ENCODE peak calls at places on chromosomes 1 and 21, in four cellular contexts. W is mesothelial cell of epicardium, L is lower lobe of right lung, E is cardiac muscle cell. S is an unnamed sample.

GRCh38 chr1:27238032-27238431 is 3.6 kb downstream of the WDTC1 start:
- DNase-seq in L (no peak), W (no peak), E (no peak), S (no peak)

GRCh38 chr21:46639489-46640386 is 4.3 kb downstream of the PRMT2 start:
- DNase-seq in W (no peak), L (no peak), E (no peak), S (no peak)

GRCh38 chr1:210709694-210710093 is 381.0 kb downstream of the HHAT start:
- DNase-seq in E (no peak), W (no peak), L (no peak), S (no peak)

GRCh38 chr1:21318714-21319159 is 28.5 kb upstream of the ECE1 start:
- DNase-seq in L (peak), W (peak), E (peak), S (peak)

GRCh38 chr1:226185153-226186036 is 1.1 kb downstream of the ACBD3 start:
- DNase-seq in L (no peak), W (no peak), E (no peak), S (no peak)

GRCh38 chr1:151720974-151721787 is at the start of gene RIIAD1:
- DNase-seq in L (no peak), E (peak), W (no peak), S (no peak)

GRCh38 chr1:156896490-156897033 is 3.0 kb downstream of the PEAR1 start:
- DNase-seq in E (no peak), W (no peak), L (peak), S (no peak)

GRCh38 chr1:151398691-151399065 is 695 bp upstream of the PSMB4 start:
- DNase-seq in L (no peak), W (no peak), E (no peak), S (no peak)

GRCh38 chr1:227357229-227358078 is 39.2 kb upstream of the CDC42BPA start:
- DNase-seq in W (no peak), L (no peak), E (peak), S (no peak)

GRCh38 chr1:84143796-84144565 is at the start of gene PRKACB:
- DNase-seq in L (no peak), E (no peak), W (no peak), S (no peak)

GRCh38 chr1:85494957-85495266 is 30.0 kb upstream of the DDAH1 start:
- DNase-seq in W (no peak), L (no peak), E (peak), S (no peak)

GRCh38 chr21:41865002-41865777 is 14.0 kb downstream of the PRDM15 start:
- DNase-seq in L (no peak), E (no peak), W (no peak), S (peak)

GRCh38 chr1:47703981-47704596 is 266.2 kb downstream of the FOXD2 start:
- DNase-seq in W (no peak), L (no peak), E (no peak), S (no peak)

GRCh38 chr1:201015551-201016091 is 7.9 kb downstream of the KIF21B start:
- DNase-seq in W (no peak), L (no peak), E (no peak), S (no peak)

GRCh38 chr21:41713495-41714281 is 53.2 kb downstream of the RIPK4 start:
- DNase-seq in L (no peak), W (no peak), E (no peak), S (peak)

GRCh38 chr1:183942933-183943693 is 94.4 kb downstream of the COLGALT2 start:
- DNase-seq in W (no peak), L (peak), E (peak), S (no peak)

GRCh38 chr1:151547119-151547899 is 7.2 kb downstream of the TUFT1 start:
- DNase-seq in L (peak), E (peak), W (peak), S (peak)

GRCh38 chr1:942864-943533 is 16.1 kb downstream of the NOC2L start:
- DNase-seq in W (no peak), L (no peak), E (no peak), S (no peak)

GRCh38 chr1:167043752-167044488 is 46.3 kb downstream of the GPA33 start:
- DNase-seq in W (no peak), E (no peak), L (peak), S (peak)

GRCh38 chr1:23651069-23651808 is 40.4 kb upstream of the RPL11 start:
- DNase-seq in W (no peak), E (no peak), L (no peak), S (no peak)

GRCh38 chr1:189929501-189930099 is 548.1 kb downstream of the BRINP3 start:
- DNase-seq in L (no peak), E (no peak), W (no peak), S (no peak)

GRCh38 chr1:198467342-198467741 is 73.1 kb downstream of the ATP6V1G3 start:
- DNase-seq in E (no peak), W (no peak), L (no peak), S (no peak)

GRCh38 chr1:14507227-14507626 is 91.3 kb upstream of the KAZN start:
- DNase-seq in W (no peak), E (no peak), L (no peak), S (no peak)

GRCh38 chr1:48674641-48675040 is 102.0 kb downstream of the BEND5 start:
- DNase-seq in W (no peak), E (no peak), L (no peak), S (no peak)

GRCh38 chr1:119739150-119739549 is 27.4 kb downstream of the PHGDH start:
- DNase-seq in L (no peak), E (no peak), W (no peak), S (no peak)

GRCh38 chr1:3018576-3018975 is 2.7 kb upstream of the ACTRT2 start:
- DNase-seq in L (peak), E (no peak), W (no peak), S (peak)

GRCh38 chr1:12775443-12775842 is 1.9 kb downstream of the PRAMEF12 start:
- DNase-seq in E (no peak), L (no peak), W (no peak), S (no peak)

DNA sequence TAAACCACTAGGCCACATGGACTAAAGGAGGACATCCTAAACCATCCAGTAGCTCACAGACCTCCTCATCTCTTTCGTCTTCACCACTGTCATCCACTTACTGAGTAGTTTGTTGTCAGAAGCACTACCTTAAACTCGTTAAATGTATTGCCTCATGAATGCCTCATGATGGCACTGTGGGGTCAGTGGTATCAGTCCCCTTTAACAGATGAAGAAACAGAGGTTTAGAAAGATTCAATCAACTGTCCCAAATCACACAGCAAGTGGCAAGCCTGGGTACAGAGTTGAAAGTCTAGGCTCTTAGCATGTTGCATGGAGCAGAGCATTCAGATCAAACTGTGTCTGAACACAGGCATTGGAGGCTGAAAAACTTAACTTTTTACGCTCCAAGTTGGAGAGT is 183.6 kb upstream of the KIAA0040 start:
- DNase-seq in W (no peak), L (no peak), E (no peak), S (no peak)
- TF ChIP-seq CTCF in W (no peak), L (no peak), E (peak), S (peak)

GRCh38 chr1:214590696-214591095 is 12.3 kb upstream of the CENPF start:
- DNase-seq in W (no peak), L (no peak), E (no peak), S (no peak)
- TF ChIP-seq CTCF in W (peak), L (no peak), E (no peak), S (no peak)

GRCh38 chr1:28983509-28984310 is 69.3 kb downstream of the EPB41 start:
- DNase-seq in W (no peak), E (peak), L (peak), S (peak)
- TF ChIP-seq CTCF in W (no peak), E (no peak), L (peak), S (no peak)

GRCh38 chr21:34764715-34765284 is 96.0 kb downstream of the CLIC6 start:
- DNase-seq in L (no peak), E (no peak), W (no peak), S (no peak)

GRCh38 chr21:34766862-34767261 is 98.1 kb downstream of the CLIC6 start:
- DNase-seq in W (no peak), E (no peak), L (no peak), S (no peak)

GRCh38 chr21:34765619-34766018 is 96.8 kb downstream of the CLIC6 start:
- DNase-seq in W (no peak), L (no peak), E (no peak), S (no peak)

GRCh38 chr21:34761758-34762330 is 93.0 kb downstream of the CLIC6 start:
- DNase-seq in L (no peak), W (no peak), E (no peak), S (no peak)

DNA sequence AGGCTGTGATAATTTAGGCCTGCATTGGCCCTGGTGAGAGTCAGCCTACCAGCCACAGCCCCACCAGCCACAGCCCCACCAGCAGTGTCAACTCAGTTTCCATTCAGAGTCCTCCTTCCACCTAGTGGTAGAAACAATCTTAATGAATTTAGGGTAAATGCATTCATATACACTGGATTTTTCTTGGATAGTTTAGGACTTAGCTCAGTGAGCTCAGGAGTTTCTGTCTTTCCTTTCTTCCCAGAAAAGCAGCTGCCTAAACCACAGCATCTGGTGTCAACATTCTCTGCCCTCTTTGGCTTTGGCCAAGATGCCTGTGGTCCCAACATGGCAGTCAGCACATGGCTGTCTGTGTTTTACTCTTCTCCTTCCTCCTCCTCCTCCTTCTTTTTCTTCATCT is 94.0 kb downstream of the CLIC6 start:
- DNase-seq in E (no peak), W (no peak), L (no peak), S (no peak)
- TF ChIP-seq CTCF in E (no peak), W (no peak), L (no peak), S (no peak)

GRCh38 chr21:29082416-29082815 is 9.0 kb upstream of the CCT8 start:
- DNase-seq in E (no peak), W (no peak), L (no peak), S (no peak)

GRCh38 chr21:29078884-29079765 is 5.7 kb upstream of the CCT8 start:
- DNase-seq in L (peak), E (no peak), W (no peak), S (no peak)

GRCh38 chr21:29083306-29083705 is 9.9 kb upstream of the CCT8 start:
- DNase-seq in L (no peak), W (no peak), E (no peak), S (no peak)

GRCh38 chr21:29077651-29078090 is 4.2 kb upstream of the CCT8 start:
- DNase-seq in L (no peak), W (no peak), E (no peak), S (no peak)

GRCh38 chr21:29080454-29080930 is 7.0 kb upstream of the CCT8 start:
- DNase-seq in W (no peak), E (no peak), L (no peak), S (no peak)
- TF ChIP-seq CTCF in W (no peak), E (no peak), L (no peak), S (no peak)

GRCh38 chr1:158803681-158804080 is 22.7 kb upstream of the OR6N2 start:
- DNase-seq in W (no peak), L (no peak), E (no peak), S (no peak)

GRCh38 chr1:158793604-158794003 is 12.6 kb upstream of the OR6N2 start:
- DNase-seq in E (peak), W (no peak), L (no peak), S (no peak)

GRCh38 chr1:158794247-158794646 is 13.2 kb upstream of the OR6N2 start:
- DNase-seq in L (no peak), E (no peak), W (no peak), S (no peak)

GRCh38 chr1:158799689-158800088 is 18.7 kb upstream of the OR6N2 start:
- DNase-seq in W (no peak), L (no peak), E (no peak), S (no peak)

GRCh38 chr1:158798531-158798930 is 17.5 kb upstream of the OR6N2 start:
- DNase-seq in W (no peak), E (no peak), L (no peak), S (no peak)
- TF ChIP-seq CTCF in W (peak), E (no peak), L (no peak), S (peak)

DNA sequence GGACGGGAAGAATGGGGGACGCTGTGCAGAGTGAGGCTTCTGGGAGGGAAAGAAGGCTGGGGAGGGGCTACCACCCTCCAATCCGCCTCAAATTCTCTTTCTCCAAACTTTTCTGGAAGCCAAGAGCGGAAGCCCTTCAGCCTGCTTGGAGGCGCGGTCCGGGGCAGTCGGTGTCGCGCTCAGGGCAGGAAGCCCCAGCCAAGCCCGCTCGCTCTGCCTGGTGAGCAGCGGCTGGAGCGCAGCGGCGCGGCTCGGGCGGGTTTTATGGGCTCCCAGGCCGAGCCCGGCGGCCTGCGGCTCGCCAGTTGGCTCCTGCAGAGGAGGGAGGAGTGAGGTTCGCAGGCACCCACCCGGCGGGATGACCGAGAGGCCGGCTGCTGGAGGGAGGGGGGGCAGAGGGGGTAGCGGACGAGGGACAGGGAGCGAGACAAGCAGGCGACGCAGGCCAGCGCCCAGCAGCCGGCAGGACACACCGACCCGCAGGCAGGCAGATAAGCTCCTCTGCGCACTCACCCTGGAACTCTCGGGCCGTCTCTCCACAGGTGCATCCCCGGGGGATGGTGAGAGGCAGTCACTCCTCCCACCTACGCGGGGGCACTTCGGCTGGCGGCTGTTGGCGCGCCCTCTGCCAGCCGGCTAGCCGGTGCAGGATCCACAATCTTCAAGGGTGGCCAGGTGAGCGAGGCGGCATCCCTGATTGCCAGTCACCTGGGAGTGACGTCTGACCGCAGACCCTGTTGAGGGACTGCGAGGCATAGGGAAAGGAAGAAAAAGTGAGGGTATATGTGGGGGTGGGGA is at the start of gene AVPR1B:
- DNase-seq in W (peak), E (peak), L (no peak), S (peak)
- TF ChIP-seq CTCF in W (no peak), E (no peak), L (peak), S (no peak)

GRCh38 chr1:114015075-114015474 is 35.8 kb downstream of the OLFML3 start:
- DNase-seq in W (no peak), E (no peak), L (no peak), S (no peak)
- TF ChIP-seq CTCF in W (no peak), E (no peak), L (no peak), S (no peak)

GRCh38 chr1:95311762-95312161 is 77.8 kb downstream of the RWDD3 start:
- DNase-seq in E (no peak), W (no peak), L (no peak), S (no peak)

GRCh38 chr1:95312181-95312580 is 78.2 kb downstream of the RWDD3 start:
- DNase-seq in W (no peak), E (no peak), L (no peak), S (no peak)

GRCh38 chr1:95308276-95308675 is 74.3 kb downstream of the RWDD3 start:
- DNase-seq in E (no peak), L (no peak), W (no peak), S (no peak)

GRCh38 chr1:95311006-95311405 is 77.0 kb downstream of the RWDD3 start:
- DNase-seq in L (no peak), W (no peak), E (no peak), S (no peak)

DNA sequence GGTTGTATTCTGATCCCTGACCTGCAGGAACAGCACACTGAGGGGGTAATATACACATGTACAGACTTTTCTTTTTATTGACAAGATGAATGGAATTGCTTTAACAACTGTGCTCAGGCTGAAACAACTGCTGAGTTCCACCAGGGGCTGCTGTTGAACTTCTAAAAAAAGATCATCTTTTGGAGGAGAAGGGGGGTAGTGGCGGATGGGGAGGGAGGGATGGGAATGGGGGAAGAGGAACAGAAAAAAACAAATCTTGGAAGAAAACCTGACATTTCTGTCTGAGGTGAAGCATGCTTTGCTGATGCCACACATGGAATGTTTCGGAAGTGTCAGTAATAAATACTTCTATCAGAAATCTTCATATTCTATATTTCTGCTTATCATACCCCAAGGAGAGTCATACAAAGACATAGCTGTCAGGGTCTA is 75.0 kb downstream of the RWDD3 start:
- DNase-seq in L (no peak), E (peak), W (no peak), S (no peak)
- TF ChIP-seq CTCF in L (peak), E (peak), W (peak), S (peak)

DNA sequence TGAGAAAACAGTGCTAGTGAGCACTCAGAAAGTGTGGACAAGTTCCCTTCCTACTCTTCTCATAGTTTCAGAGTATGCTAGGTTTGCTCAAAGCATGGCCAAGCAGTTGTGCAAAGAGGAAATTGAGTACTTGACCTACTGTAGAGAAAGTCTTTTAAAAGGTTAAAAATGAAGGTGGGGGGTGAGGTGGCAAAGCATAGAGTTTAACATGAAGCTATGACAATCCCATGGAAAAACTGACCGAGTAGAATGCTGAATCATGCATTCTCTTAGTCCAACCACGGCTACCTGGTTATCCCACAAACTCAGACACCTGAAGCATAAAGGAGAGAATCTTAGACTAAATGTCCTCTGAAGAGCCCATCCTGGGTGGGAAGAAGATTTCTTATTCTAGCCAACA is 79.9 kb downstream of the PTPN14 start:
- DNase-seq in W (no peak), L (no peak), E (no peak), S (no peak)
- TF ChIP-seq CTCF in W (no peak), L (no peak), E (no peak), S (no peak)

S was measured in upper lobe of right lung.